ENCODE peak calls at places on chromosome 15, in four cellular contexts. Q is esophagus muscularis mucosa, S is suprapubic skin, D is transverse colon. K is an unnamed sample.
A peak's percentile ranks its signal among the peaks of the same experiment; 100 is the strongest.

GRCh38 chr15:27686376-27686775 is 412.7 kb downstream of the OCA2 start:
- DNase-seq in S (no peak), D (no peak), Q (no peak), K (no peak)

GRCh38 chr15:97126556-97127233 is 796.2 kb downstream of the NR2F2 start:
- DNase-seq in D (no peak), S (no peak), Q (no peak), K (no peak)

GRCh38 chr15:34241376-34242350 is 16.8 kb downstream of the EMC4 start:
- DNase-seq in S (no peak), D (peak; percentile 18), Q (no peak), K (no peak)

GRCh38 chr15:67125589-67126502 is 60.4 kb downstream of the SMAD3 start:
- DNase-seq in D (no peak), S (peak; percentile 89), Q (peak; percentile 95), K (peak; percentile 44)

GRCh38 chr15:25670025-25670554 is 193.0 kb downstream of the ATP10A start:
- DNase-seq in D (peak; percentile 21), S (no peak), Q (no peak), K (no peak)

GRCh38 chr15:39466428-39466827 is 114.5 kb upstream of the THBS1 start:
- DNase-seq in Q (peak; percentile 92), S (peak; percentile 88), D (peak; percentile 21), K (peak; percentile 34)

GRCh38 chr15:91224750-91225380 is 124.8 kb downstream of the SV2B start:
- DNase-seq in S (no peak), Q (no peak), D (no peak), K (no peak)

GRCh38 chr15:80445300-80446041 is 41.3 kb downstream of the ARNT2 start:
- DNase-seq in D (no peak), Q (no peak), S (no peak), K (no peak)

GRCh38 chr15:100783296-100783695 is 96.3 kb upstream of the ALDH1A3 start:
- DNase-seq in Q (peak; percentile 39), D (no peak), S (peak; percentile 50), K (peak; percentile 17)

DNA sequence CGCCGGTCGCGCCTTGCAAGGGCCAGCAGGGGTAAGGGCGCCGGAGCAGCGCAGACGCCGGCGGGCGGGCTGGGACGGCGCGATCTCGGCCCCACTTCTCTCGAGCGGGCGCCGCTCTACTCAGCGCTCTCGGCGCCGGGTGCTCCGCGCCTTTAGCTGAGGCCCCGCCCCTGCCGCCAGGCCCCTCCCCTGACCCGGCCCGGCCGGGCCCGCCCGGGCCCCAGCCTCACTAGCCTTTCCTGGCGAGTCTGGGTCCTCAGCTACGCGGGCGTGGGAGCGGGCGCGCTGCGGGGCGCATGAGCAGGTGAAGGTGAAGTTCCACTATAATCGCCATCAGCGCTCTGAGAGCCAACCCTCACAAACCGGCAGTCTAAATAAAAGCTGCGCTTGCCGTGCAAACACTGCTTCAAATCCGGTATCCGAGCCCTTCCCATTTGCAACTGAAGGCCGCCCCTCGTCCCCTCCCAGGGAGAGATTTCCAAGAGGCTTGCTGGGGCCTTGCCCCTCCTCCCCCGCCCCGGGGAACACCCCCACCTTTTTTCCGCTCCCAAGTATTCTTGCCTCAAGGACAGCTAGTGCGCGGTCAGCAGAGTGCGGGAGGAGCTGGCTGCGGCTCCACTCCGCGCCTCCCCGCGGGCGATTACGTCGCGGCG is at the start of gene RPP25:
- DNase-seq in S (peak; percentile 86), D (peak; percentile 91), Q (no peak), K (peak; percentile 87)
- TF ChIP-seq POLR2AphosphoS5 in S (no peak), D (peak; percentile 62), Q (no peak), K (peak; percentile 37)

DNA sequence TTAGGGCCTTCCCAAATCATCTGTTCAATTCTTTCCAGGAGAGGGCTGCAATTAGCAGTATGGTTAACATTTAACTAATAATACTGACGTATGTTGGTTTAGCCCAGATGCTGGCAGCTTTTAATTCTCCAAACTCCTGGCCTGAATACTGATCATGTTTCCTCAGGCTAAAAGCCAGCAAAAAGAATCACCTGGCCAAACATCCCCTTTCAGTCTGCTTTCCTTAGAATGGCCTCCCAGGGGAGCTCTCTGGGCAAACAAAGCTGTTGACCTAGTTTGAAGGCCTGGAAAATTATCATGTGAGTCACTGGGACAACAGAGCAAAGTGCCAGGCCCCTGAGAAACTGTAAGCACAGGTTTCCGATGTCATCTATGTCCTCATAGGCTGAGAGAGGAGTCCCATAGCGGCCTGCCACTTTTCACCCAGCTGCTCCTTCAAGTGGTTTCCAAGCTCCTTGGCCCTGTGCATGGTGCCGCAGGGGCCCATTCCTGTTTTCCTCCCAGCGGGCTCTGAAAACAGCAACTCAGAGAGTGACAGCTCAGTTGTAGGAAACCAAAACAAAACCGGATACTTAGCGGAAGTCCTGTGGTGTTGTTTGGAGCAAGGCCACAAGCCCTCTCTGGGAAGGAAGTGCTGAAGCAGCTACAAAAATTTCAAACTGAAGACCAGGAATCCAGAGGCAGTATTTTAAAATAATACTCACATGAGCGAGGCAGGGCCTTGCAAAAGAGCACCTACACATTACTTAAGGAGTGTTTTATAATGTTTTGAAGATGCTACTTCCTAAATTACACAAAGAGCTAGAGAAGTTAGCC is 36.5 kb upstream of the RAB11A start:
- DNase-seq in D (peak; percentile 82), Q (peak; percentile 95), S (peak; percentile 88), K (peak; percentile 89)
- TF ChIP-seq EP300 in D (no peak), Q (no peak), S (no peak), K (no peak)

GRCh38 chr15:85748729-85749128 is 46.0 kb downstream of the KLHL25 start:
- DNase-seq in S (no peak), Q (no peak), D (no peak), K (peak; percentile 24)
- TF ChIP-seq POLR2AphosphoS5 in S (no peak), Q (peak; percentile 3), D (no peak), K (peak; percentile 7)

DNA sequence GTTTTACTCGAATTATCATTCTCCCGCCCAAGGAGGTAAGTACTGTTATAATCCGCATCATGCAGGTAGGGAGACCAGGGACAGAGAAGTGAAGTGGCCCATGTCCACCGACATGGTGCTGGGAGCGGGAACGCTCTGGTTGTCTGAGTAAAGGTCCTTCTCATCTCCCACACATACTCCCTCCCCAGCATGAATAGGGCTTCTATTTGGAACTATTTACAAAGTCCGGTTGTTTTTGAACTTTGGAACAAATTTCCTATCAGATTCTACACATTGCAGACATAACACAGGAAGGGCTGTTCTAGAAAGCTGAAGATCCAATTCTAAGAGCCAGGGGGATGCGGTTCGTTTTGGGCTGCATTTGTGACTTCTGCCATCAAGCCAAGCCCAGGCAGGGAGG is 94.8 kb upstream of the TLE3 start:
- DNase-seq in D (no peak), S (no peak), Q (no peak), K (no peak)
- TF ChIP-seq EP300 in D (no peak), S (no peak), Q (no peak), K (no peak)

DNA sequence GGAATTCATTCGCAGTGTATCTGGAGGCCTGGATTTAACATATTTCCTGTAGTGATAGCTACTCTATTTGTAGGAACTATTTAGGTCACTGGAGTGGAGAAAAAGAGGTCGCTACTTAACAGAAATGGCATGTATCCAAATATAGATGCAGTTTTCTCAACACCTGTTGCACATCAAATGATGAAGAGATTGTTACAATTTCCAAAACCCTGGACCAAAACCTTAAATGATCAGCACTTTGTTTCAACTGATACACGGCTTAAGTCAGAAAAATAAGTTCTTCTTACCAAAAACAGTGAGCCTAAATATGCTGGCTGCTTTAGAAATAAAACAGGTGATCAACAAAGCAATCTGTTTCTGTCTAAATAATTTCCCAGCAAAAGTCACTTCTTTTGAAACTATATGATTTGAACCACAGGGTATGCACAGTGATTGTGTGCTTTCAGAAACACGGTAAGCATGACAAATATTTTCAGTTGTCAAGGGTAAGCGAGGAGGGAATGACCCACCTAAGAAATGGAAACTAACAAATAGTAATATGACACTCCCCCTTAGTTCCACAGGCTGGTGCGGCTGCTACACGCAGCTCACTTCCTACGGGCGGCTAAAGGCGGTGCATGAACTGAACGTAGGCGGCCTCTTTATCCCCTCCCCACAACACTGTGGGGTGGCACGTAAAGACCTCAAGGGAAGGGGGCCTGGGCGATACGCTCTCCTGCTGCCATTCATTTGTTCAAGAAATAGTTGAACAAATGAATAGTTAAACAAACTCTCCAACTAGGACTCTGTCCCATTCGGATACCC is 1.1 kb downstream of the EHD4 start:
- DNase-seq in D (peak; percentile 72), S (peak; percentile 80), Q (no peak), K (peak; percentile 70)
- TF ChIP-seq POLR2AphosphoS5 in D (peak; percentile 70), S (no peak), Q (peak; percentile 45), K (peak; percentile 78)

GRCh38 chr15:72074335-72075060 is 43.5 kb downstream of the MYO9A start:
- DNase-seq in D (no peak), S (no peak), Q (no peak), K (no peak)

GRCh38 chr15:72082176-72082575 is 35.8 kb downstream of the MYO9A start:
- DNase-seq in D (no peak), Q (no peak), S (no peak), K (no peak)

GRCh38 chr15:72077950-72078349 is 40.0 kb downstream of the MYO9A start:
- DNase-seq in S (no peak), Q (no peak), D (no peak), K (no peak)

GRCh38 chr15:72078887-72079286 is 39.1 kb downstream of the MYO9A start:
- DNase-seq in Q (no peak), D (no peak), S (no peak), K (no peak)
- TF ChIP-seq EP300 in Q (no peak), D (no peak), S (no peak), K (no peak)

GRCh38 chr15:36571301-36571700 is 8.1 kb upstream of the CDIN1 start:
- DNase-seq in D (no peak), S (no peak), Q (no peak), K (no peak)
- TF ChIP-seq POLR2AphosphoS5 in D (no peak), S (no peak), Q (no peak), K (no peak)

DNA sequence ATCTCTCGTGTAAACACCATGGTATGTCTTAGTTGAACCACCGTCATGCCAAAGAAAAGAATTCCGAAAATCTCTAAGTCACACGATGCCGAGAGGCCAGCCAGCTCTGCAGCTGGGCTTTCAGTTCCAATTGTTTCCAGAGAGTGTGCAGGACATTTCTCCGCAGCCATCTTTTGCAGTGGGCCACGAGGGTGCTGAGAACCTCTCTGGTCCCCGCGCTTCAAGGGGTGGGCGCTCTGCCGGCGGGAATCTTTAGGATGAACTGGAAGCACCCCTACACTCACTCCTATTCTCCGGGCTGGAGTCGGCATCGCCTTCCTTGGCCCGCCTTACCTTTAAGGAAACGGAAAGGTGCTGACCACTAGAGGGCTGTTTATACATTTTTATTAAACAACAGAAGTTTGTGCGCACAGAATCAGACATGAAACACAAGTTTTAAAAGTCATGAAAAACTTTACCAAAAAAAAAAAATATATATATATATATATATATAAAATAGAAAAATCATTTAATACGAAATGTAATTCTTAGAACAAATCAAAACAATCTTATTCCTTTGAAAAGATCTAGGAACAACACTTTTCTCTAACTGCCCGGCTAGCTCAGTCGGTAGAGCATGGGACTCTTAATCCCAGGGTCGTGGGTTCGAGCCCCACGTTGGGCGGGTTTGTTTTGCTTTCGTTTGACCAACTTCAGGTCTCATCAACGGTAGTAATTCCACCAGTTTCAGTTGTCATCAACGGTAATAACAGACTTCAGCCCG is 12.5 kb upstream of the MORF4L1 start:
- DNase-seq in S (peak; percentile 86), Q (no peak), D (peak; percentile 77), K (peak; percentile 80)
- TF ChIP-seq EP300 in S (no peak), Q (no peak), D (no peak), K (no peak)

DNA sequence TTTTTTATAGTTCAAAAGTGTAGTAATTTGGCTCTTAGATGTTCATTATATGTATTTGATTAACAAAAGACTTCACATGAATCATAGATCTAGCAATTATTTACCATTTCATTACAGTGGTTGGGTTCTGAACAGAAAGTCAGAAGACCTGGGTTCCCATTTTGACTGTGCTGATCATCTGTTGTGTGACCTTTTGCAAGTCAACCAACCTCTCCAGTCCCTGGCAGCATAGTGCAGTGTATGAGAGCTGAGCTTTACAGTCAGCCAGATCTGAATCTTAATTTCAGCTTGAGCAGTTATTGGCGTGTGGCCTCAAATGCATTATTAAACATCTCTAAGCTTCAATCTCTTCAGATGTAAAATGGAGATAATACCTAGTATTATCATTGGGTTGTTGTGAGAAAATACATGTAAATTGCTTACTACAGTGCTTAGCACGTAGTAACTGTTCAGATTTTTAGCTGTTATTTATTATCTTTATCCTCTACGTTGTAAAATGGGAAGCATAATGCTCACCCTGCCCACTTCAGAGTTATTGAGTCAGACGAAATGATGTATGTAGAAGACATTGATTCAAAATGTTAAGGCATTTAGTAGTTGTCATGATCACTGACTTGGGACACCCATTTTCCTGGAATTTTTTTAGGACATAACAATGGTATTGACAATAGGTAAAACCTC is 104.0 kb downstream of the KLHL25 start:
- DNase-seq in D (no peak), S (no peak), Q (no peak), K (no peak)
- TF ChIP-seq POLR2AphosphoS5 in D (peak; percentile 47), S (no peak), Q (no peak), K (no peak)